ENCODE peak calls at places on chromosomes 3 and 15, in five cellular contexts. One of them, this sample, is unnamed.

GRCh38 chr15:69801132-69801531 is 296.6 kb downstream of the TLE3 start:
- DNase-seq in fibroblast of lung: no peak
- DNase-seq in heart right ventricle: no peak
- DNase-seq in spleen: peak
- DNase-seq in A549: no peak
- DNase-seq in this sample: no peak

GRCh38 chr3:47005212-47006144 is 26.0 kb downstream of the NBEAL2 start:
- DNase-seq in spleen: peak
- DNase-seq in fibroblast of lung: no peak
- DNase-seq in heart right ventricle: peak
- DNase-seq in A549: no peak
- DNase-seq in this sample: peak

GRCh38 chr3:84965141-84965540 is 6.4 kb downstream of the CADM2 start:
- DNase-seq in A549: peak
- DNase-seq in fibroblast of lung: peak
- DNase-seq in spleen: no peak
- DNase-seq in heart right ventricle: no peak
- DNase-seq in this sample: no peak

GRCh38 chr15:50100484-50100883 is 18.5 kb downstream of the ATP8B4 start:
- DNase-seq in A549: no peak
- DNase-seq in spleen: no peak
- DNase-seq in fibroblast of lung: no peak
- DNase-seq in heart right ventricle: no peak
- DNase-seq in this sample: no peak

GRCh38 chr3:47344971-47345370 is 35.9 kb upstream of the PTPN23 start:
- DNase-seq in heart right ventricle: no peak
- DNase-seq in fibroblast of lung: no peak
- DNase-seq in A549: no peak
- DNase-seq in spleen: no peak
- DNase-seq in this sample: no peak

GRCh38 chr3:71583569-71584215 is at the start of gene FOXP1:
- DNase-seq in A549: no peak
- DNase-seq in spleen: peak
- DNase-seq in fibroblast of lung: peak
- DNase-seq in heart right ventricle: peak
- DNase-seq in this sample: peak

GRCh38 chr3:113839551-113839950 is 963 bp downstream of the GRAMD1C start:
- DNase-seq in fibroblast of lung: no peak
- DNase-seq in A549: no peak
- DNase-seq in heart right ventricle: no peak
- DNase-seq in spleen: no peak
- DNase-seq in this sample: no peak

GRCh38 chr15:43958894-43959330 is 132.1 kb downstream of the WDR76 start:
- DNase-seq in A549: no peak
- DNase-seq in spleen: no peak
- DNase-seq in heart right ventricle: no peak
- DNase-seq in fibroblast of lung: peak
- DNase-seq in this sample: no peak

GRCh38 chr3:56086355-56086754 is 381.9 kb downstream of the ERC2 start:
- DNase-seq in A549: no peak
- DNase-seq in fibroblast of lung: peak
- DNase-seq in spleen: no peak
- DNase-seq in heart right ventricle: no peak
- DNase-seq in this sample: no peak

GRCh38 chr3:183265713-183266417 is 12.8 kb downstream of the B3GNT5 start:
- DNase-seq in A549: peak
- DNase-seq in fibroblast of lung: peak
- DNase-seq in spleen: no peak
- DNase-seq in heart right ventricle: no peak
- DNase-seq in this sample: no peak

GRCh38 chr3:63228677-63229076 is 49.4 kb upstream of the SYNPR start:
- DNase-seq in fibroblast of lung: peak
- DNase-seq in A549: peak
- DNase-seq in spleen: no peak
- DNase-seq in heart right ventricle: no peak
- DNase-seq in this sample: no peak

GRCh38 chr3:162525791-162526190 is 1029.2 kb downstream of the OTOL1 start:
- DNase-seq in fibroblast of lung: no peak
- DNase-seq in A549: no peak
- DNase-seq in heart right ventricle: no peak
- DNase-seq in spleen: no peak
- DNase-seq in this sample: no peak

GRCh38 chr3:130516645-130517512 is at the start of gene COL6A6:
- DNase-seq in heart right ventricle: peak
- DNase-seq in spleen: no peak
- DNase-seq in fibroblast of lung: peak
- DNase-seq in A549: no peak
- DNase-seq in this sample: no peak

GRCh38 chr3:177340243-177340830 is 143.1 kb upstream of the TBL1XR1 start:
- DNase-seq in heart right ventricle: no peak
- DNase-seq in A549: no peak
- DNase-seq in spleen: no peak
- DNase-seq in fibroblast of lung: peak
- DNase-seq in this sample: no peak

GRCh38 chr3:146715176-146715575 is 110.0 kb upstream of the PLSCR5 start:
- DNase-seq in A549: no peak
- DNase-seq in fibroblast of lung: peak
- DNase-seq in spleen: no peak
- DNase-seq in heart right ventricle: no peak
- DNase-seq in this sample: no peak

GRCh38 chr3:184806567-184807271 is 5.2 kb upstream of the VPS8 start:
- DNase-seq in fibroblast of lung: no peak
- DNase-seq in spleen: no peak
- DNase-seq in heart right ventricle: no peak
- DNase-seq in A549: no peak
- DNase-seq in this sample: no peak

GRCh38 chr3:132756108-132756650 is 34.0 kb upstream of the NPHP3 start:
- DNase-seq in spleen: no peak
- DNase-seq in A549: no peak
- DNase-seq in heart right ventricle: no peak
- DNase-seq in fibroblast of lung: no peak
- DNase-seq in this sample: no peak

GRCh38 chr3:5084224-5084623 is 37.9 kb upstream of the ARL8B start:
- DNase-seq in heart right ventricle: no peak
- DNase-seq in spleen: peak
- DNase-seq in fibroblast of lung: no peak
- DNase-seq in A549: no peak
- DNase-seq in this sample: peak

GRCh38 chr15:82918162-82918561 is 34.4 kb downstream of the HOMER2 start:
- DNase-seq in A549: no peak
- DNase-seq in heart right ventricle: no peak
- DNase-seq in fibroblast of lung: no peak
- DNase-seq in spleen: no peak
- DNase-seq in this sample: no peak

GRCh38 chr15:56045068-56045748 is 51.8 kb upstream of the NEDD4 start:
- DNase-seq in spleen: no peak
- DNase-seq in heart right ventricle: no peak
- DNase-seq in fibroblast of lung: no peak
- DNase-seq in A549: no peak
- DNase-seq in this sample: no peak

GRCh38 chr3:160200328-160200727 is 24.9 kb upstream of the C3orf80 start:
- DNase-seq in fibroblast of lung: no peak
- DNase-seq in A549: no peak
- DNase-seq in spleen: no peak
- DNase-seq in heart right ventricle: no peak
- DNase-seq in this sample: no peak

GRCh38 chr15:29424118-29424517 is 154.5 kb upstream of the NSMCE3 start:
- DNase-seq in spleen: no peak
- DNase-seq in heart right ventricle: no peak
- DNase-seq in fibroblast of lung: no peak
- DNase-seq in A549: no peak
- DNase-seq in this sample: no peak

GRCh38 chr3:30258426-30259392 is 347.7 kb upstream of the TGFBR2 start:
- DNase-seq in heart right ventricle: no peak
- DNase-seq in fibroblast of lung: peak
- DNase-seq in spleen: no peak
- DNase-seq in A549: peak
- DNase-seq in this sample: no peak

GRCh38 chr3:149245738-149246451 is 24.3 kb upstream of the CP start:
- DNase-seq in spleen: no peak
- DNase-seq in fibroblast of lung: peak
- DNase-seq in heart right ventricle: no peak
- DNase-seq in A549: no peak
- DNase-seq in this sample: no peak

GRCh38 chr15:70286110-70286806 is 188.5 kb upstream of the TLE3 start:
- DNase-seq in fibroblast of lung: no peak
- DNase-seq in spleen: no peak
- DNase-seq in A549: no peak
- DNase-seq in heart right ventricle: no peak
- DNase-seq in this sample: no peak

GRCh38 chr15:55741592-55742497 is 1.1 kb downstream of the PRTG start:
- DNase-seq in A549: peak
- DNase-seq in spleen: no peak
- DNase-seq in heart right ventricle: no peak
- DNase-seq in fibroblast of lung: no peak
- DNase-seq in this sample: no peak

GRCh38 chr3:12963869-12964712 is 109.1 kb downstream of the IQSEC1 start:
- DNase-seq in spleen: no peak
- DNase-seq in A549: no peak
- DNase-seq in fibroblast of lung: no peak
- DNase-seq in heart right ventricle: no peak
- DNase-seq in this sample: peak

GRCh38 chr15:60673918-60674558 is 195.1 kb upstream of the ICE2 start:
- DNase-seq in spleen: no peak
- DNase-seq in A549: peak
- DNase-seq in fibroblast of lung: peak
- DNase-seq in heart right ventricle: no peak
- DNase-seq in this sample: peak

GRCh38 chr3:52171577-52172261 is 17.5 kb upstream of the POC1A start:
- DNase-seq in heart right ventricle: no peak
- DNase-seq in fibroblast of lung: peak
- DNase-seq in spleen: peak
- DNase-seq in A549: peak
- DNase-seq in this sample: no peak

GRCh38 chr15:60591491-60592385 is 112.8 kb upstream of the ICE2 start:
- DNase-seq in fibroblast of lung: no peak
- DNase-seq in heart right ventricle: peak
- DNase-seq in spleen: peak
- DNase-seq in A549: peak
- DNase-seq in this sample: peak

GRCh38 chr3:12966847-12967750 is 106.1 kb downstream of the IQSEC1 start:
- DNase-seq in fibroblast of lung: peak
- DNase-seq in heart right ventricle: peak
- DNase-seq in A549: peak
- DNase-seq in spleen: no peak
- DNase-seq in this sample: no peak

GRCh38 chr15:101359365-101359947 is 64.4 kb upstream of the SNRPA1 start:
- DNase-seq in heart right ventricle: no peak
- DNase-seq in A549: peak
- DNase-seq in spleen: no peak
- DNase-seq in fibroblast of lung: no peak
- DNase-seq in this sample: peak

GRCh38 chr15:92365816-92366215 is 27.9 kb upstream of the ST8SIA2 start:
- DNase-seq in heart right ventricle: no peak
- DNase-seq in A549: no peak
- DNase-seq in fibroblast of lung: peak
- DNase-seq in spleen: no peak
- DNase-seq in this sample: no peak
- TF ChIP-seq CTCF in heart right ventricle: no peak
- TF ChIP-seq CTCF in A549: no peak
- TF ChIP-seq CTCF in fibroblast of lung: no peak
- TF ChIP-seq CTCF in spleen: no peak
- TF ChIP-seq CTCF in this sample: no peak

GRCh38 chr3:50137567-50137966 is 17.6 kb upstream of the SEMA3F start:
- DNase-seq in A549: no peak
- DNase-seq in spleen: no peak
- DNase-seq in fibroblast of lung: no peak
- DNase-seq in heart right ventricle: no peak
- DNase-seq in this sample: no peak

GRCh38 chr3:50139308-50139707 is 15.8 kb upstream of the SEMA3F start:
- DNase-seq in heart right ventricle: no peak
- DNase-seq in A549: no peak
- DNase-seq in fibroblast of lung: no peak
- DNase-seq in spleen: no peak
- DNase-seq in this sample: no peak

GRCh38 chr3:50136714-50137405 is 18.3 kb upstream of the SEMA3F start:
- DNase-seq in heart right ventricle: no peak
- DNase-seq in A549: no peak
- DNase-seq in spleen: no peak
- DNase-seq in fibroblast of lung: no peak
- DNase-seq in this sample: no peak

GRCh38 chr3:50139718-50140423 is 15.3 kb upstream of the SEMA3F start:
- DNase-seq in A549: no peak
- DNase-seq in spleen: no peak
- DNase-seq in heart right ventricle: no peak
- DNase-seq in fibroblast of lung: no peak
- DNase-seq in this sample: no peak

DNA sequence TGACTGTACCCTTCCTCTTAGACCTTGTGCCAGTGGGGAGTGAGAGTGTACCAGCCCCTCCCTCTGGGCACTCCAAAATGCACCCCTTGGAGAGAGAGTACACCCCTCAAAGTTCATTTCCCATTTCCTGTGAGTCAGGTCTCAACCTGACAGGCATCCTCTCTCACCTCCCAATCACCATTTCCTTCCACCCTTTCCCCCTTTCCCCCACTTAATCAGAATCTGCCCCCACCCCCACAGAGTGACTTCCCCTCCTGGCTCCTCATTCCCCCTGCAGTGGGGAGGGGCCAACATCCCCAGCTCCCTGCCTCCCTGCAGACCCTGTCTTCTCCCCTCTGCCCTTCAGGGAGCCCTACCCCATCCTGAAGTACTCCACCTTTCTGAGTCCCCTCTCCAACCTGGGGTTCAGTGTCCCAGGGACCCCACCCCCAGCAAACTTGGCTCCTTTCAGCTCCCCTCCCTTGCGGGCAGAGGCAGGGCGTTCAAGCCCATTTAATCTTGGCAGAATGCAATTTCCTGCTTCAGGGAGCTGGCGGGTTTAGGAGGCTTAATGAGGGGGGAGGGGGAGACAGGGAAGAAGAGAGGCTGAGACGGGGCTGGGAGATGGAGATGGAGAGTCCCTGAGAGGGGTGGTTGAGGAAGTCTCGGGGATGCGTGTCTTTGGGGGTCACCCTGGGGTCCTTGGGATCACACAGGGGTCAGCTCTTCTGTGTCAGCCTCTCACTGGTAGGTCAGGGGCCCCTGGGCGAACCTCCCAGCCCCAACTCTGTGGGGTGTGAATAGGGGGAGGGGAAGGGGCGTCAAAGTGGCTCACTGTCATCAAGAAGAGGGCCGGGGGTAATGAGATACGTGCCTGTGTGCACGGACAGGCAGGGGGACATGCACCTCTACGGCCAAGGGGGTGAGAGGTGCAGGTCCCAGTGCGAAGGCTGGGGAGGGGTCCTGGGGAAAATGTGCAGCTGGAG is 16.6 kb upstream of the SEMA3F start:
- DNase-seq in fibroblast of lung: peak
- DNase-seq in A549: no peak
- DNase-seq in spleen: no peak
- DNase-seq in heart right ventricle: no peak
- DNase-seq in this sample: no peak
- H3K4me3 ChIP-seq in fibroblast of lung: no peak
- H3K4me3 ChIP-seq in A549: no peak
- H3K4me3 ChIP-seq in spleen: no peak
- H3K4me3 ChIP-seq in heart right ventricle: no peak
- H3K4me3 ChIP-seq in this sample: no peak

GRCh38 chr3:65026151-65026550 is 338.4 kb upstream of the ADAMTS9 start:
- DNase-seq in A549: no peak
- DNase-seq in fibroblast of lung: no peak
- DNase-seq in spleen: no peak
- DNase-seq in heart right ventricle: no peak
- DNase-seq in this sample: no peak
- TF ChIP-seq CTCF in A549: no peak
- TF ChIP-seq CTCF in fibroblast of lung: no peak
- TF ChIP-seq CTCF in spleen: no peak
- TF ChIP-seq CTCF in heart right ventricle: no peak
- TF ChIP-seq CTCF in this sample: no peak

GRCh38 chr3:43288366-43288765 is 2.0 kb downstream of the SNRK start:
- DNase-seq in A549: no peak
- DNase-seq in fibroblast of lung: peak
- DNase-seq in heart right ventricle: no peak
- DNase-seq in spleen: no peak
- DNase-seq in this sample: no peak
- H3K4me3 ChIP-seq in A549: no peak
- H3K4me3 ChIP-seq in fibroblast of lung: peak
- H3K4me3 ChIP-seq in heart right ventricle: peak
- H3K4me3 ChIP-seq in spleen: peak
- H3K4me3 ChIP-seq in this sample: no peak